ENCODE peak calls at places on chromosome 2, in four cellular contexts. V is astrocyte, O is tibial artery, H is IMR-90. Q is an unnamed sample.

GRCh38 chr2:206989306-206989705 is 50.0 kb downstream of the CPO start:
- DNase-seq in V (no peak), H (no peak), O (no peak), Q (no peak)

GRCh38 chr2:169012812-169013627 is 18.1 kb downstream of the ABCB11 start:
- DNase-seq in H (no peak), O (no peak), V (no peak), Q (no peak)

GRCh38 chr2:133780099-133780996 is 212.1 kb upstream of the NCKAP5 start:
- DNase-seq in O (no peak), H (peak; percentile 86), V (peak; percentile 65), Q (peak; percentile 94)

GRCh38 chr2:12732663-12733062 is 15.9 kb downstream of the TRIB2 start:
- DNase-seq in H (no peak), V (no peak), O (peak; percentile 69), Q (no peak)

GRCh38 chr2:170715062-170715931 is at the start of gene SP5:
- DNase-seq in V (peak; percentile 42), O (peak; percentile 78), H (peak; percentile 29), Q (peak; percentile 20)

GRCh38 chr2:240346753-240347372 is 88.6 kb upstream of the GPC1 start:
- DNase-seq in O (no peak), V (no peak), H (no peak), Q (no peak)

GRCh38 chr2:158723921-158724802 is 71.0 kb upstream of the DAPL1 start:
- DNase-seq in O (no peak), H (no peak), V (no peak), Q (no peak)

GRCh38 chr2:157418215-157418614 is 25.7 kb downstream of the CYTIP start:
- DNase-seq in V (no peak), H (no peak), O (no peak), Q (no peak)

GRCh38 chr2:176105727-176106635 is 1.1 kb upstream of the HOXD11 start:
- DNase-seq in O (no peak), H (no peak), V (no peak), Q (no peak)
- H3K27me3 ChIP-seq in O (peaks cover 15% of the 10 kb centered on the region), H (peaks cover 93% of the 10 kb centered on the region), V (peaks cover 87% of the 10 kb centered on the region), Q (peaks cover 90% of the 10 kb centered on the region)

GRCh38 chr2:174327559-174327897 is 7.2 kb upstream of the SP9 start:
- DNase-seq in O (no peak), H (no peak), V (no peak), Q (no peak)

GRCh38 chr2:174327958-174328308 is 6.8 kb upstream of the SP9 start:
- DNase-seq in O (no peak), V (no peak), H (no peak), Q (no peak)

GRCh38 chr2:174326880-174327558 is 7.7 kb upstream of the SP9 start:
- DNase-seq in H (no peak), V (no peak), O (no peak), Q (no peak)

GRCh38 chr2:174325373-174325772 is 9.4 kb upstream of the SP9 start:
- DNase-seq in O (no peak), V (no peak), H (no peak), Q (no peak)

DNA sequence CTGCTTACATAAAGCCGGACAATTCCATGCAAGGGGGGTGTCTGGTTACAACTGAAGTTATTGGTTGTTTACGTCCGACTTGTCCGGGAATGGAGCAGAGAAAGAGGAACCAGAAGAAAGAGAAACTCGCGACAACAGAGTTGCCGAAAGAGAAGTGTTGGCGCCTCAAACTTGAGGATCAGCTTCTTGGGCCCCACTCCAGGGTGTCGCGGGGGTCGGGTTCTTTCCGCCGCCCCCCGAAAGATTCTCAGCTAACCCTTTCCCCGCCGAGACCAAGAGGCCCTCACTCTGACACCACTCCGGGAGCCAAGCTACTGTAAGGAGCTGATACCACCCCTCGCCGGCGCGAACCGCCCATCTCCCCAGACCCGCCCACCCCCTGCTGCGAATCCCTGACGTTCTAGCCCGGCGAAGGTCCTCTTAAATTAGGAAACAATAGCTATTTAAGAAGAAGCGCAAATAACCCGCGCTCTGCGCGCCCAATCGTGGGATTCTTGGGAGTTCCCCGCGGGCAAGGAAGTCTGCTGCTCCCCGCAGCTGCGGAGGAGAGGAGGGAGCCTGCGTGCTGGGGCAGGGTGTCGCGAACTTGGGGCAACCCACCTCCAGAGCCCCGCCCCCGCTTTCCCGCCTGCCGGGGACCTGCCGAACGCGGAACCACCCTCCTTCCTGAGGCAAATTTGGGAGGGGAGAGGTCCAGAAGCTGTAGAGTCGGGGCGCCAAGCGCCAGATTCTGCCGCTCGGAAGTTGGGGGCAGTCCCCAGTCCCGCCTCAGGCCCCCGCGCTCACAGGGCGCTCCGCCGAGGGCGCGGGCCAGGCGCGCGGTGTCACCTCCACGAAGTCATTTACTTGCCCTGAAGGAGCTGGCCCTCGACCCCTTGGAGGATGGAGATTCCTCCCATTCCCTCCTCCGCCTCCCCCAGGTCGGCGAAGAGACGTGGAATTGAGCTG is 8.5 kb upstream of the SP9 start:
- DNase-seq in O (peak; percentile 69), V (no peak), H (peak; percentile 28), Q (peak; percentile 36)
- H3K27me3 ChIP-seq in O (peaks cover 3% of the 10 kb centered on the region), V (peaks cover 58% of the 10 kb centered on the region), H (peaks cover 75% of the 10 kb centered on the region), Q (peaks cover 42% of the 10 kb centered on the region)

DNA sequence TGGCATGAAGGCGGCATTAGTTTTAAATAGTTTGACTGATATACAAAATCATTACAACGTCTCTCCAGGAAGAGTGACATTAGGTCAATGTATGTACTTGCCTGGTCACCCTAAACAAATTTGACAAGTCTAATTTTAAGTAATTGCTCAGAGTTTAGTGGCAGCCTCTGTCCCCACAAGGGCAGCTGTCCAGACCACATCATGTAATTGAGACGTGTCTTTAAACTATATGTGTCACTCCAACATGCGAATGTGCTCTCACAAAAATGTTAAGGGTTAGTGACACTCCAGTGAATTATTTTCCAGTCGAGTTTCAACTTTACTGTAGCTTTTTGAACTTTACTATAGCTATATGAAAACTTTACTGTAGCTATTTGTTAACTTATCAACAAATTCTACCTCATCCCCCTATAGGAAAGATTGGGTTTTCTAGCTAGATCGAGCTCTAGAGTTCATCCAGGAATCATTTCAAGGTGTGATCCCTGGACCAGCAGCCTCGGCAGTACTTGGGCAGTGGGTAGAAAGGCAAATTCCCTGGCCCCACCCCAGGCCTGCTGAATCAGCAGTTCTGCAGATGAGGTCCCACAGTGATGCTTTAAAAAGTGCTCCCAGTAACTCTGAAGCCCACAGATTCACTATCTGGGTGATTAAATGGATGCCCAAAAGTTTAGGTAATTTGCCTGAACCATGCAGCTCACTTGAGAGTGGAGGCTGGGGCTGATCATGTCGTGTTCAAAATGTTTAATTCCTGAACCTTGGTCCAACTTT is 66.4 kb upstream of the POU3F3 start:
- DNase-seq in O (no peak), V (no peak), H (no peak), Q (no peak)
- H3K27me3 ChIP-seq in O (no peaks in the 10 kb centered on the region), V (peaks cover 2% of the 10 kb centered on the region), H (no peaks in the 10 kb centered on the region), Q (no peaks in the 10 kb centered on the region)

GRCh38 chr2:222296311-222296736 is 2.5 kb downstream of the PAX3 start:
- DNase-seq in V (no peak), O (no peak), H (no peak), Q (no peak)

GRCh38 chr2:222298311-222299150 is at the start of gene PAX3:
- DNase-seq in O (no peak), H (no peak), V (peak; percentile 88), Q (no peak)

GRCh38 chr2:222298000-222298310 is 843 bp downstream of the PAX3 start:
- DNase-seq in O (no peak), V (no peak), H (no peak), Q (no peak)

GRCh38 chr2:222296911-222297599 is 1.7 kb downstream of the PAX3 start:
- DNase-seq in O (no peak), H (no peak), V (peak; percentile 73), Q (no peak)

DNA sequence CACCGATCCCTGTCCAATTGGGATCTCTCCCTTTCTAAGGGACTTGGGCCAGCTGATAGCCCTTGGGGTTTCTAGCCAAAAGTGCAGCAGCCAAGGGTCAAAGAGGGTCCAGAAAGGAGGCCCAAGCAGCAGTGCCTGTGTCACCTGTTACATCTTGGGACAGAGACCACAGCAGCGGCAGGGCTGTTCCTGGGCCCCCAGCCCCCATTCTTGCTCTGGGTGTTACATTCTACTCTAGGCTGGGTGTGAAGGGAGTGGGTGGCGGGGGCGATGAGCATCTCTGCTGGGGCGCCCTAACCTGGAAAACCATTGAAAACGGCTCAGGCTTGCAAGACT is 1.2 kb downstream of the PAX3 start:
- DNase-seq in H (no peak), O (no peak), V (no peak), Q (no peak)
- H3K27me3 ChIP-seq in H (peaks cover 98% of the 10 kb centered on the region), O (no peaks in the 10 kb centered on the region), V (peaks cover 63% of the 10 kb centered on the region), Q (peaks cover 87% of the 10 kb centered on the region)

GRCh38 chr2:15769676-15770075 is 170.7 kb upstream of the MYCN start:
- DNase-seq in O (no peak), H (no peak), V (no peak), Q (no peak)
- H3K27me3 ChIP-seq in O (no peaks in the 10 kb centered on the region), H (no peaks in the 10 kb centered on the region), V (no peaks in the 10 kb centered on the region), Q (no peaks in the 10 kb centered on the region)

GRCh38 chr2:232484628-232485332 is 2.9 kb downstream of the ECEL1 start:
- DNase-seq in O (peak; percentile 33), H (no peak), V (no peak), Q (no peak)
- H3K27me3 ChIP-seq in O (no peaks in the 10 kb centered on the region), H (peaks cover 65% of the 10 kb centered on the region), V (peaks cover 36% of the 10 kb centered on the region), Q (peaks cover 60% of the 10 kb centered on the region)

GRCh38 chr2:104863585-104864279 is 9.8 kb downstream of the POU3F3 start:
- DNase-seq in V (no peak), O (no peak), H (no peak), Q (no peak)

GRCh38 chr2:104862061-104862941 is 8.4 kb downstream of the POU3F3 start:
- DNase-seq in V (peak; percentile 70), H (no peak), O (no peak), Q (no peak)

GRCh38 chr2:104864280-104864599 is 10.3 kb downstream of the POU3F3 start:
- DNase-seq in O (no peak), V (no peak), H (no peak), Q (no peak)

GRCh38 chr2:104864751-104865470 is 11.0 kb downstream of the POU3F3 start:
- DNase-seq in H (no peak), V (no peak), O (no peak), Q (no peak)

DNA sequence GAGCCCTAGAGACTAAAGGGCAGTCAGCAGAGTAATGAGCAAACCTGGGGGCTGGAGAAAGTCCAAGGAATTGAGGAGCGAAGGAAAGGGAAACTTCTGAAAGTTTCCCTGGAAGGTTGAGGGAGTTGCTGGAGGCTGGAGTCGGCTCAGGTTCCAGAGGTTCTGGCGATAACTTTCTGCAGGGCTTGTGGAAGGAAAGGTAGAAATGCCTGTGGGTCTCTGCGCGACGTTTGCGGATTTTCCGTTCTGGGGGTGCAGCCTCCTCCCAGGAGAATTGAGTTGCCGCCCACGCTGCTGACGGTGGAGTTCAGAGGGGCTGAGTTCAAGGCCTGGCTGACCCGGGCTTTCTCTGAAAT is 9.3 kb downstream of the POU3F3 start:
- DNase-seq in V (no peak), H (no peak), O (no peak), Q (no peak)
- H3K27me3 ChIP-seq in V (peaks cover 34% of the 10 kb centered on the region), H (peaks cover 68% of the 10 kb centered on the region), O (no peaks in the 10 kb centered on the region), Q (peaks cover 93% of the 10 kb centered on the region)

DNA sequence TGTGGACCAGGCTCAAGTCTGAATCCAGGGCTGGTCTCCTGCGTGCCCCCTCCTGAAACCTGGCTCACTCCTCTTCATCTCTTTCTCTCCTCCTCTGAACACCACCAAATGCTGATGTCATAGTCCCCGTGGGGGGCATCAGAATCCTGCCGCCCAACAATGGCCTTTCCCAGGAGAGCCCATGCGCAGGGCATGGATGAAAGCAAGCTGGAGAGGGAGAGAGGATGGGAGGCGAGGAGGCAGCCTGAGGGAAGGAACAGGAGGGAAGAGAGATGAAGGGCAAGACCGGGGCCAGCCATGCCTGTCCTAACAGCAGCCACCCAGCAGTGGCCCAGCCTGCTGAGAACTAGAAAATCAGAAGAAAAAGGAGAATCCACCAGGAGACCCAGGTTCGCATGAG is 22.3 kb upstream of the LPIN1 start:
- DNase-seq in V (no peak), H (no peak), O (no peak), Q (no peak)
- H3K27me3 ChIP-seq in V (peaks cover 38% of the 10 kb centered on the region), H (peaks cover 70% of the 10 kb centered on the region), O (no peaks in the 10 kb centered on the region), Q (peaks cover 26% of the 10 kb centered on the region)

GRCh38 chr2:197947219-197947757 is 142.9 kb downstream of the PLCL1 start:
- DNase-seq in O (no peak), V (no peak), H (no peak), Q (no peak)
- H3K27me3 ChIP-seq in O (no peaks in the 10 kb centered on the region), V (no peaks in the 10 kb centered on the region), H (no peaks in the 10 kb centered on the region), Q (no peaks in the 10 kb centered on the region)